ENCODE peak calls at places on chromosomes 2 and 18, in four cellular contexts. J is GM12878, E is H1, K is K562. H is an unnamed sample.

GRCh38 chr2:234029150-234029733 is 21.3 kb upstream of the SPP2 start:
- DNase-seq in J (no peak), E (no peak), K (no peak), H (no peak)

GRCh38 chr2:236499691-236500573 is 69.7 kb upstream of the ACKR3 start:
- DNase-seq in J (no peak), E (no peak), K (no peak), H (no peak)

GRCh38 chr2:112621792-112622527 is 23.8 kb upstream of the SLC20A1 start:
- DNase-seq in J (no peak), E (no peak), K (no peak), H (no peak)

GRCh38 chr2:23327897-23328296 is 57.1 kb upstream of the KLHL29 start:
- DNase-seq in J (no peak), E (no peak), K (no peak), H (no peak)

GRCh38 chr18:3983351-3983969 is 471.6 kb downstream of the DLGAP1 start:
- DNase-seq in J (no peak), E (no peak), K (peak; percentile 21), H (no peak)

GRCh38 chr2:20447437-20448245 is 767 bp downstream of the RHOB start:
- DNase-seq in J (no peak), E (peak; percentile 71), K (no peak), H (no peak)

GRCh38 chr2:56102866-56103265 is 80.9 kb upstream of the CCDC85A start:
- DNase-seq in J (no peak), E (no peak), K (no peak), H (no peak)

GRCh38 chr2:238095143-238095542 is 5.0 kb upstream of the ESPNL start:
- DNase-seq in J (no peak), E (no peak), K (no peak), H (no peak)

GRCh38 chr18:50649821-50650220 is 89.9 kb downstream of the MAPK4 start:
- DNase-seq in J (no peak), E (no peak), K (no peak), H (no peak)

GRCh38 chr2:41966431-41966893 is 81.4 kb upstream of the PKDCC start:
- DNase-seq in J (no peak), E (no peak), K (no peak), H (no peak)

GRCh38 chr2:158931577-158931976 is 36.9 kb upstream of the TANC1 start:
- DNase-seq in J (no peak), E (no peak), K (no peak), H (no peak)

GRCh38 chr18:75221902-75222301 is 11.3 kb downstream of the TSHZ1 start:
- DNase-seq in J (no peak), E (no peak), K (no peak), H (no peak)

GRCh38 chr2:224408676-224409075 is 6.8 kb upstream of the FAM124B start:
- DNase-seq in J (no peak), E (no peak), K (no peak), H (no peak)

GRCh38 chr2:43634604-43635306 is 2.3 kb upstream of the PLEKHH2 start:
- DNase-seq in J (no peak), E (no peak), K (no peak), H (no peak)

GRCh38 chr2:231877533-231878456 is 48.4 kb downstream of the NPPC start:
- DNase-seq in J (no peak), E (no peak), K (no peak), H (no peak)

GRCh38 chr2:12417811-12418210 is 298.9 kb upstream of the TRIB2 start:
- DNase-seq in J (no peak), E (no peak), K (no peak), H (no peak)

GRCh38 chr18:65415167-65415566 is 335.6 kb upstream of the CDH7 start:
- DNase-seq in J (no peak), E (no peak), K (no peak), H (no peak)

GRCh38 chr2:235005603-235006259 is 53.9 kb downstream of the SH3BP4 start:
- DNase-seq in J (no peak), E (peak; percentile 77), K (peak; percentile 9), H (no peak)

GRCh38 chr2:72115361-72116080 is 32.1 kb downstream of the CYP26B1 start:
- DNase-seq in J (no peak), E (no peak), K (no peak), H (no peak)

GRCh38 chr2:138902239-138902871 is 122.2 kb upstream of the NXPH2 start:
- DNase-seq in J (no peak), E (no peak), K (no peak), H (no peak)

GRCh38 chr2:196248467-196249104 is 77.2 kb upstream of the STK17B start:
- DNase-seq in J (no peak), E (no peak), K (no peak), H (no peak)

GRCh38 chr2:187573722-187574121 is 19.5 kb upstream of the TFPI start:
- DNase-seq in J (no peak), E (no peak), K (no peak), H (no peak)

GRCh38 chr2:88658890-88659881 is 31.9 kb upstream of the EIF2AK3 start:
- DNase-seq in J (no peak), E (no peak), K (peak; percentile 39), H (no peak)

GRCh38 chr2:2172516-2172915 is 158.6 kb downstream of the MYT1L start:
- DNase-seq in J (no peak), E (no peak), K (no peak), H (no peak)

GRCh38 chr2:8193686-8194615 is 487.9 kb upstream of the ID2 start:
- DNase-seq in J (no peak), E (peak; percentile 60), K (no peak), H (no peak)

GRCh38 chr2:43408784-43409160 is 182.4 kb upstream of the ZFP36L2 start:
- DNase-seq in J (no peak), E (no peak), K (no peak), H (no peak)

GRCh38 chr2:120231564-120231973 is 8.4 kb upstream of the TMEM185B start:
- DNase-seq in J (no peak), E (no peak), K (no peak), H (no peak)

GRCh38 chr2:164784376-164784775 is 57.2 kb downstream of the COBLL1 start:
- DNase-seq in J (no peak), E (no peak), K (no peak), H (no peak)

GRCh38 chr2:235073938-235074337 is 122.1 kb downstream of the SH3BP4 start:
- DNase-seq in J (no peak), E (no peak), K (no peak), H (no peak)

GRCh38 chr2:193963472-193964119 is 1693.4 kb upstream of the SLC39A10 start:
- DNase-seq in J (no peak), E (peak; percentile 50), K (no peak), H (no peak)

DNA sequence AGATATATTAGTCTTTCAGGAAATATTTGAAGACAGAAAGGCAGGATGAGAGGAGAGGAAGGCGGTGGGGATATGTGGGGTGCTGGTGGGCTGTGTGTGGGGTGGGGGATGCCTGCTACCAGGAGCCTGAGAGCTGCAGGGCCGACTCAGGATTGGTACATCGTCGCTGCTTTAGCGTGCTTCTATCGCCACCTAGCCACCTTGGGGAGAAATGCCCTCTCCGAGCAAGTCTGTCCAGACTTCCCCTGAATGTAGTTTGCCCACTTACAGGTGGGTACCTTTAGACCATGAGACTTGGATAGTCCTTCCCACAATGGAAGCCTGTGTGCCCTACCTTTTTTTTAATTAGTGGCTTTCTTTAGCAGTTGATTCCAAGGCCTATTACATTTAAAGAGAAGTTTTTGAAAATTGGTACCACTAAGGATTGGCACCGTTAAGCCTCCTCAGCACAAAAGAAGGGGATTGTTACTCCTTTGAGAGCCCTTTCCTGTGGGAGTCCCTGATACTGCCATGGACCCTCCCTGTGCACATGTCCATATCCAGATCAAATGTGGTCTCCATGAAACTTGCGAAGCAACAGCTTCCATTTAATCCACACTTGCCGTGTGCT is 114.1 kb upstream of the NDUFV2 start:
- DNase-seq in J (no peak), E (peak; percentile 73), K (peak; percentile 70), H (peak; percentile 29)
- TF ChIP-seq POLR2A in J (no peak), E (no peak), K (no peak), H (no peak)

DNA sequence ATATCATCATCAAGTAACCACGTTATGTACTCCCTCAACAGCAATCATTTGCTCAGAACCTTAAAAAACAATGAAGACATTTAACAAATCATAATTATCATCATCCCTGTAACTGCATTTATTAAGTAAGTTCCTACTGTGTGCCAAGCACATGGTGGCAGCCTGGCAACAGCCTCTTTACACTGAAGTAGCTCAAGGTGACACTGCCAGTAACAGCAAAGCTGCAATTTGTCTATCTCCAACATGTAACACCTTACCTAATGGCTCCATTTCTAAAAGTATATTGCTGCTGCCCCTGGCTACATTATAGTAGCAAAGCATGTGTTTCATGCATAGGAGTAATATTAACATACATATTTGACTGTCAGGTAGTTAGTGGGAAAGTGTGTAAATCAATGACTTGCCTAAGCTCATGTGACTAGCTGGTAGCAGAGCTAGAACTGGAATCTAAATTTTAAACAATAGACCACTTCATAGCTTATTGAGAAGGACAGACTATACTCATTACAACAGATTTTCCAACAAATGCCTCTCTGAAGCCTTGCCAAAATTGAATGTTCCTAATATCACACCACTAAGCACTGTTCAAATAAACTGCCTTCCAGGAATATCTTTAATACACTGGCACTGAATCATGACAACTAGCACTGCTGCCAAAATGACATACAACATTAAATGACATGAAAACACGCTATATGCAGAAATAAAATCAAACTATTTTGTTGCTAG is 86.7 kb downstream of the L3MBTL4 start:
- DNase-seq in J (no peak), E (no peak), K (no peak), H (no peak)
- TF ChIP-seq POLR2AphosphoS5 in J (no peak), E (no peak), K (no peak), H (no peak)

GRCh38 chr2:212595036-212595654 is 56.5 kb upstream of the ERBB4 start:
- DNase-seq in J (peak; percentile 17), E (no peak), K (no peak), H (no peak)
- TF ChIP-seq TAF1 in J (no peak), E (no peak), K (no peak), H (no peak)

GRCh38 chr2:135742307-135742838 is 718 bp downstream of the UBXN4 start:
- DNase-seq in J (no peak), E (no peak), K (peak; percentile 59), H (peak; percentile 39)

GRCh38 chr2:135743860-135744259 is 2.2 kb downstream of the UBXN4 start:
- DNase-seq in J (no peak), E (no peak), K (no peak), H (no peak)

GRCh38 chr2:135741043-135741394 is 636 bp upstream of the UBXN4 start:
- DNase-seq in J (no peak), E (no peak), K (no peak), H (no peak)

GRCh38 chr2:135744761-135745314 is 3.2 kb downstream of the UBXN4 start:
- DNase-seq in J (no peak), E (no peak), K (peak; percentile 38), H (no peak)

DNA sequence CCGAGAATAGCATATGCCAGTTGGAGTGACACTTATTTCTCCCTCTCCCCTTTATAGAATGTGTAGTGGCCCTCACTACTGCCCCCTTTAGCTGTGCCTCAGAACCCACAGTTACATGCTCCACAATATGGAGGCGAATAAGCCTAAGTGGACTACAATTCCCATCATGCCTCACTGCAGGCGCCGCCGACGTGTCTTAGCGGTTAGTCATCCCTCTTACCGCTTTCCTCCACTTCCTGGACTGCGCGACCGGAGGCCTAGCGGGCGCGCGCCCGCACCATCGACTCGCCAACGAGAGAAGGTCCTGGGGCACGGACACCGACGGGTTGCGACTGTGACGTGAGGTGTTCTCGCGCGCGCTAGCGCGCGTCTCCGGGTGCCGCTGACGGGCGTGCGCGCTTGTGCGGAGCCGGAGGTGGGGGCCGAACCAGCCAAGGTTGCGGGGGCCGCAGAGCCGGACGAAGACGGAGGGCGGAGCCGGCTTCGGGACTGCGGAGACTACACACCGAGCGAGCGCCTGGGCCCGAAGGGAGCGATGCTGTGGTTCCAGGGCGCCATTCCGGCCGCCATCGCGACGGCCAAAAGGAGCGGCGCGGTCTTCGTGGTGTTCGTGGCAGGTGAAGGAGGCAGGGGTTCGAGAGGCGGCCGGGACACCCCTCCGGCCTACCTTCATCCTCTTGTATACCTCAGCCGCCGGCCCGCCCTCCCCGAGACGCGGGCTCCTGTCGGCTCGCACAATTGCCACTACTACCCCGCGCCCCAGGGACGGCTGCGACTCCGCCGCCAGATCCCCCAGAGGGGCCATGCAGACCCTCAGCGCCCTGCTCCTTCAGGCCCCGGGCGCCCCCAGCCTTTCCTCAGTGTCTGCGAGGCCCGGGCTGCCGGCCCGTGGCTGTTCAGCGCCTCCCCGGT is at the start of gene UBXN4:
- DNase-seq in J (peak; percentile 96), E (peak; percentile 91), K (peak; percentile 93), H (peak; percentile 82)
- TF ChIP-seq POLR2A in J (peak; percentile 97), E (peak; percentile 60), K (peak; percentile 86), H (peak; percentile 89)

H was measured in GM12892.